ENCODE peak calls at places on chromosomes 11 and 22, in five cellular contexts. I is bronchial epithelial cell, N is HEK293T, K is C1 segment of cervical spinal cord, G is HuH-7. Z is an unnamed sample.

GRCh38 chr11:861105-861479 is 18.4 kb downstream of the TSPAN4 start:
- DNase-seq in G (no peak), K (no peak), I (no peak), N (no peak), Z (no peak)

GRCh38 chr11:44226945-44227344 is 83.0 kb downstream of the ALX4 start:
- DNase-seq in N (no peak), K (no peak), I (no peak), G (no peak), Z (no peak)

GRCh38 chr22:46482311-46482710 is 55.1 kb downstream of the CELSR1 start:
- DNase-seq in I (no peak), N (no peak), K (no peak), G (no peak), Z (no peak)

GRCh38 chr11:122367809-122368231 is 251.8 kb upstream of the BLID start:
- DNase-seq in N (no peak), K (no peak), I (peak; percentile 81), G (no peak), Z (no peak)

GRCh38 chr11:119909077-119909476 is 180.1 kb upstream of the NECTIN1 start:
- DNase-seq in N (no peak), G (no peak), K (no peak), I (no peak), Z (no peak)

GRCh38 chr11:129593098-129593497 is 217.4 kb downstream of the BARX2 start:
- DNase-seq in N (no peak), G (no peak), K (no peak), I (peak; percentile 30), Z (no peak)

GRCh38 chr11:2267871-2268825 is 2.2 kb downstream of the ASCL2 start:
- DNase-seq in N (peak; percentile 6), K (no peak), G (no peak), I (no peak), Z (no peak)

GRCh38 chr11:74371269-74372039 is 26.8 kb downstream of the PGM2L1 start:
- DNase-seq in I (peak; percentile 75), G (no peak), N (no peak), K (no peak), Z (no peak)

GRCh38 chr11:14500181-14500651 is 605 bp upstream of the COPB1 start:
- DNase-seq in I (peak; percentile 65), N (peak; percentile 31), G (no peak), K (peak; percentile 1), Z (peak; percentile 56)

GRCh38 chr11:120537996-120538395 is 26.4 kb downstream of the GRIK4 start:
- DNase-seq in G (no peak), K (no peak), I (no peak), N (no peak), Z (no peak)

GRCh38 chr22:50621948-50622722 is 5.8 kb downstream of the ARSA start:
- DNase-seq in N (no peak), K (no peak), G (peak; percentile 43), I (peak; percentile 67), Z (no peak)

GRCh38 chr11:95299078-95299611 is 68.1 kb upstream of the SESN3 start:
- DNase-seq in K (no peak), I (no peak), G (no peak), N (no peak), Z (no peak)

GRCh38 chr22:42948205-42948804 is 66.6 kb downstream of the PACSIN2 start:
- DNase-seq in G (no peak), K (no peak), N (no peak), I (no peak), Z (no peak)

GRCh38 chr11:87355614-87356013 is 317.9 kb downstream of the TMEM135 start:
- DNase-seq in N (no peak), G (no peak), I (no peak), K (no peak), Z (no peak)

GRCh38 chr11:80083561-80083960 is 642.7 kb upstream of the TENM4 start:
- DNase-seq in G (no peak), K (no peak), I (peak; percentile 87), N (no peak), Z (no peak)

GRCh38 chr11:129226207-129226798 is 34.2 kb upstream of the ARHGAP32 start:
- DNase-seq in G (no peak), K (no peak), N (no peak), I (no peak), Z (no peak)

GRCh38 chr11:13269775-13270174 is 7.8 kb upstream of the BMAL1 start:
- DNase-seq in I (peak; percentile 74), N (no peak), G (no peak), K (no peak), Z (no peak)

GRCh38 chr22:34429314-34429713 is 509.0 kb upstream of the LARGE1 start:
- DNase-seq in K (no peak), I (peak; percentile 67), N (no peak), G (no peak), Z (no peak)

Z was measured in K562.